ENCODE peak calls at places on chromosomes 3 and 15, in four cellular contexts. C is heart right ventricle, R is endodermal cell, W is GM23248. A is an unnamed sample. For H3K27me3, the result is how much of the 10 kb centered on the place peaks cover.

GRCh38 chr3:139292933-139293664 is 50.7 kb upstream of the MRPS22 start:
- DNase-seq in C (no peak), R (no peak), W (no peak), A (no peak)

GRCh38 chr3:22372292-22372949 is 621.4 kb upstream of the ZNF385D start:
- DNase-seq in R (peak), C (no peak), W (peak), A (no peak)

GRCh38 chr3:101310580-101311375 is 9.6 kb downstream of the IMPG2 start:
- DNase-seq in W (no peak), R (no peak), C (no peak), A (no peak)

GRCh38 chr15:44670087-44670945 is 6.9 kb upstream of the SPG11 start:
- DNase-seq in C (no peak), R (no peak), W (no peak), A (no peak)

GRCh38 chr15:65819563-65819960 is 27.5 kb upstream of the DENND4A start:
- DNase-seq in R (no peak), C (no peak), W (no peak), A (no peak)

GRCh38 chr15:58467121-58467721 is 35.4 kb downstream of the LIPC start:
- DNase-seq in R (no peak), C (no peak), W (no peak), A (no peak)

GRCh38 chr3:197949191-197949766 is 711 bp upstream of the RPL35A start:
- DNase-seq in R (no peak), C (no peak), W (peak), A (no peak)

GRCh38 chr3:59212128-59212764 is 162.4 kb upstream of the CFAP20DC start:
- DNase-seq in C (no peak), W (peak), R (no peak), A (no peak)

GRCh38 chr3:8617921-8618320 is 26.7 kb downstream of the SSUH2 start:
- DNase-seq in W (no peak), R (no peak), C (no peak), A (no peak)

GRCh38 chr3:114121996-114122709 is 56.7 kb downstream of the DRD3 start:
- DNase-seq in C (peak), R (no peak), W (peak), A (no peak)

GRCh38 chr3:177615015-177615414 is 417.7 kb upstream of the TBL1XR1 start:
- DNase-seq in C (peak), W (peak), R (no peak), A (no peak)

GRCh38 chr15:43440721-43441281 is 52.2 kb downstream of the TP53BP1 start:
- DNase-seq in C (peak), R (peak), W (peak), A (no peak)

GRCh38 chr3:190696777-190697501 is 165.6 kb downstream of the GMNC start:
- DNase-seq in C (no peak), R (no peak), W (peak), A (no peak)

GRCh38 chr3:97699889-97700288 is 64.7 kb upstream of the ARL6 start:
- DNase-seq in W (no peak), C (no peak), R (no peak), A (no peak)

GRCh38 chr3:179853176-179853575 is 183.6 kb downstream of the PEX5L start:
- DNase-seq in W (peak), R (no peak), C (peak), A (no peak)

GRCh38 chr15:92163641-92164040 is 230.0 kb upstream of the ST8SIA2 start:
- DNase-seq in W (peak), R (peak), C (no peak), A (no peak)

DNA sequence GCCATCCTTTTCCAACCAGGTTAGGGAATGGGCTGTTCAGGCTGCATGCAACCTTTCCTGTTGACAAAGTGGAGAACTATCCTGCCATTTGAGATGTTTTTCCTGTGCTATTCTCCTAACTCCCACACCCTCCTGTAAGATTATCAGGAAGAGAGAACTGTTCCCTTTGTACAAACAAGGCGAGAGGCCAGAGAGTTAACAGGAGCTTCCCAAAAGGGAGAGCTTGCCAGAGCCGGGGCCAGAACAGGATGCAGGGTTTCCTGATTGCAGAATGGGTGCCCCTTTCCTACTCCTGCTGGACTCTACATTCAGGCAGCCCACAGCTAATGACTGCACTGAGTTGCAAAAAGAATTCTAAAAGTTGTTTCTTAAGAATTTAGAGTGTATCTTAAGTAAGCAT is 17.1 kb downstream of the PML start:
- DNase-seq in C (peak), W (peak), R (no peak), A (no peak)
- H3K27ac ChIP-seq in C (peak), W (peak), R (no peak), A (no peak)

GRCh38 chr15:79059081-79059572 is 31.5 kb downstream of the RASGRF1 start:
- DNase-seq in C (no peak), W (no peak), R (no peak), A (no peak)
- H3K27me3 ChIP-seq in C (under half), W (under half), R (under half), A (under half)

GRCh38 chr3:120450261-120450913 is 405 bp downstream of the FSTL1 start:
- DNase-seq in R (peak), W (peak), C (peak), A (no peak)

GRCh38 chr3:120450914-120451669 is at the start of gene FSTL1:
- DNase-seq in R (peak), C (peak), W (peak), A (no peak)

GRCh38 chr3:120449701-120450216 is 1.0 kb downstream of the FSTL1 start:
- DNase-seq in R (no peak), C (no peak), W (peak), A (no peak)

GRCh38 chr3:120446891-120447668 is 3.7 kb downstream of the FSTL1 start:
- DNase-seq in C (no peak), W (no peak), R (peak), A (no peak)

DNA sequence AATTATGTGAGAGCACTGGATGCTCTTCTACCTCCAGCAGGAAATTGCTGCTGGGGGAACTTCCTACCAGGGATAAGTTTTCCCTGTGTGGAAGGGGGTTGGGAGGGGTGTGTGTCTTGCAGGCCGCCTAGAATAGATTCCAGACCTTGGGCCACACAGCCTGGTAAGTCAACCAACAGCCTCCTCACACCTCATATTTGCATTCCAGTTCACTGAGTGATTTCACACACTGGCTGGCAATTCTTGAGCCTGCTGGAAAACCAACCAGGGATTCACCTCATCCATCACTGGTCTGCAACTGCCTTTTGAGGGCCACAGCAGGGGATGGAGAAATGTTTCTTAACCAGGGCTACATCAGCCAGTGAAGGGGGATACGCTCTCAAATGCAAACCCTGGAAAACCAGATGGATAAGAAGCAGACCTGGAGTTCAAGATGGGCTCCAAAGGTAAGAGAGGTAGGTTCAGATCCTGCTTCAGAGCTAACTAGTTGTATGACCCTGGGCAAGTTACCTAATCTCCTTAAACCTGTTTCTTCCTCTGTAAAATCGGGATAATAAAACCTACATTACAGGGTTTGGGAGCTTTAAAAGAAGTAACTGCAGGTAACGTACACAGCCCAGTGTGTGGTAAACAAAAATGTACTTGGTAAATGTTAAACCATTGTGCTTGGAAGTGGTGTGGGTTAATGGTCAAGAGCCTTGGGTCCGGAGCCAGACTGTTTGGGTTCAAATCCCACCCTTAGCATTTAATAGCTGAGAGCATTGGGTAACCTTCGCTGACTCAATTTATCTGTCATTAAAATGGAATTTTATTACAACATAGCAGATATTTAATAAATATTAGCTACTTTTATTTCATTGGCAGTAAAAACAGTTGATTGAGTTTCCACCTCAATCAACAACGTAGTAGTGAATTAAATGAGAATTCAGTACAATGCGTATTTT is 1.8 kb downstream of the FSTL1 start:
- DNase-seq in R (peak), W (peak), C (peak), A (no peak)
- H3K27ac ChIP-seq in R (peak), W (peak), C (peak), A (no peak)

GRCh38 chr3:33751320-33751719 is 33.3 kb upstream of the CLASP2 start:
- DNase-seq in C (no peak), R (no peak), W (no peak), A (no peak)
- H3K27me3 ChIP-seq in C (under half), R (under half), W (under half), A (under half)

GRCh38 chr3:127735767-127736693 is 63.3 kb downstream of the ABTB1 start:
- DNase-seq in W (peak), C (no peak), R (no peak), A (no peak)

GRCh38 chr3:127739347-127740135 is 66.8 kb downstream of the ABTB1 start:
- DNase-seq in R (no peak), C (no peak), W (no peak), A (no peak)

GRCh38 chr3:127736801-127737539 is 64.2 kb downstream of the ABTB1 start:
- DNase-seq in W (no peak), R (no peak), C (no peak), A (no peak)

GRCh38 chr3:127740136-127740915 is 67.6 kb downstream of the ABTB1 start:
- DNase-seq in W (no peak), R (no peak), C (peak), A (no peak)

DNA sequence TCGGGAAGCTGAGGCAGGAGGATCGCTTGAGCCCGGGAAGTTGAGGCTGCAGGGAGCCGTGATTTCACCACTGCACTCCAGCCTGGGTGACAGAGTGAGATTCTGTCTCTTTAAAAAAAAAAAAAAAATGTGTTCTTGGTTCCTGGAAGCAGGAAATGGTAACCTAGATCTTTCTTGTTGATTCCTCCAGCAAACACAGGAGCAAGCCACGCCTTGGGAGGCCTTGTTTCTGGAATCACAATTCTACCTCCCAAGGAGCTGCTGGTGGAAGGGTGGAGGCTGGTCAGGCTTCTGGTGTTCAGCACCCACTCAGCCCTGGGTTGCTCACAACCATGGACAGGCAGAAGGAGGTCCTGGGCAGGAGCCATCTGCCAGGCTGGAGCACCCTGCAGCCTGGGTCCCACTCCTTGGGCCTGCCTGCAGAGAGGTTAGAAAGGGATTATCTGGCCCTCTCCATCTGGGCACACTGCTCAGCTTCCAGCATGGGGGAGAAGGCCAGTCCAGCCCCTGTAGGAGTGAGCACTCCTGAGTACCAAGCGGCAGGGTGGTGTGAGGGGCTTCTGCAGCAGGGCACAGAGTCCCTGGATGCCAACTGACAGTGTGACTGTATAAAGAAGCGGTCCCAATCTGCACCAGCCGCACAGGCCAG is 65.6 kb downstream of the ABTB1 start:
- DNase-seq in C (peak), R (no peak), W (peak), A (no peak)
- H3K27ac ChIP-seq in C (peak), R (no peak), W (peak), A (no peak)